ENCODE peak calls at places on chromosomes 13 and 19, in five cellular contexts. One of them, this sample, is unnamed.

GRCh38 chr19:49870309-49870901 is 3.0 kb upstream of the PNKP start:
- DNase-seq in mammary epithelial cell: no peak
- DNase-seq in MCF 10A: no peak
- DNase-seq in tibial nerve: no peak
- DNase-seq in heart left ventricle: no peak
- DNase-seq in this sample: no peak

GRCh38 chr13:73874460-73874859 is 259.7 kb downstream of the KLF12 start:
- DNase-seq in mammary epithelial cell: no peak
- DNase-seq in MCF 10A: no peak
- DNase-seq in tibial nerve: no peak
- DNase-seq in heart left ventricle: no peak
- DNase-seq in this sample: no peak

GRCh38 chr13:50412046-50412617 is 396.9 kb downstream of the KCNRG start:
- DNase-seq in mammary epithelial cell: no peak
- DNase-seq in MCF 10A: no peak
- DNase-seq in tibial nerve: no peak
- DNase-seq in heart left ventricle: no peak
- DNase-seq in this sample: no peak

GRCh38 chr13:40141859-40142555 is 486.5 kb downstream of the COG6 start:
- DNase-seq in mammary epithelial cell: no peak
- DNase-seq in MCF 10A: peak; percentile 59
- DNase-seq in tibial nerve: no peak
- DNase-seq in heart left ventricle: no peak
- DNase-seq in this sample: no peak

GRCh38 chr19:45863840-45864628 is at the start of gene FOXA3:
- DNase-seq in mammary epithelial cell: no peak
- DNase-seq in MCF 10A: no peak
- DNase-seq in tibial nerve: no peak
- DNase-seq in heart left ventricle: no peak
- DNase-seq in this sample: no peak

GRCh38 chr19:18650468-18651001 is 13.7 kb downstream of the KLHL26 start:
- DNase-seq in mammary epithelial cell: no peak
- DNase-seq in MCF 10A: no peak
- DNase-seq in tibial nerve: peak; percentile 72
- DNase-seq in heart left ventricle: peak; percentile 79
- DNase-seq in this sample: peak; percentile 87

GRCh38 chr13:36057041-36057440 is 74.1 kb downstream of the DCLK1 start:
- DNase-seq in mammary epithelial cell: no peak
- DNase-seq in MCF 10A: peak; percentile 27
- DNase-seq in tibial nerve: no peak
- DNase-seq in heart left ventricle: no peak
- DNase-seq in this sample: no peak

GRCh38 chr13:41259875-41260501 is 3.4 kb downstream of the MTRF1 start:
- DNase-seq in mammary epithelial cell: peak; percentile 87
- DNase-seq in MCF 10A: peak; percentile 26
- DNase-seq in tibial nerve: no peak
- DNase-seq in heart left ventricle: no peak
- DNase-seq in this sample: no peak

GRCh38 chr13:79225487-79226232 is 180.4 kb downstream of the RBM26 start:
- DNase-seq in mammary epithelial cell: peak; percentile 42
- DNase-seq in MCF 10A: peak; percentile 11
- DNase-seq in tibial nerve: no peak
- DNase-seq in heart left ventricle: no peak
- DNase-seq in this sample: no peak

GRCh38 chr13:85825454-85825853 is 26.2 kb upstream of the SLITRK6 start:
- DNase-seq in mammary epithelial cell: no peak
- DNase-seq in MCF 10A: peak; percentile 6
- DNase-seq in tibial nerve: no peak
- DNase-seq in heart left ventricle: no peak
- DNase-seq in this sample: no peak

GRCh38 chr13:90188237-90188636 is 1159.2 kb upstream of the MIR17HG start:
- DNase-seq in mammary epithelial cell: no peak
- DNase-seq in MCF 10A: no peak
- DNase-seq in tibial nerve: no peak
- DNase-seq in heart left ventricle: no peak
- DNase-seq in this sample: no peak

DNA sequence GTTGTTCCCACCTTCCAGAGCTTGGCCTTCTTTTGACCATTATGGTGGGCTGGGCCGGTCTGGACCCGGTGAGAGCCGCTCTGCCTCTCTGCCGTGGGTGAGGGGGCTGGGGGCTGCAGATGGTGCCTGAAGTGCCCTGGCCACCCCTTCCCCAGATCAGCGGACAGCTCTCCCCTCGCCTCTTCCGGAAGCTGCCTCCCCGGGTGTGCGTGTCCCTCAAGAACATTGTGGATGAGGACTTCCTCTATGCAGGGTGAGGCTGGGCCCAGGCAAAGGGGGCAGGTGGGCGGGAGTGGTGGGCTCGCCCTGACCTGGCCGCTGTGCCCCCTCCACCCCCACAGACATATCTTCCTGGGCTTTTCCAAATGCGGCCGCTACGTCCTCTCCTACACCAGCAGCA is 1.9 kb downstream of the DCAF15 start:
- DNase-seq in mammary epithelial cell: no peak
- DNase-seq in MCF 10A: no peak
- DNase-seq in tibial nerve: no peak
- DNase-seq in heart left ventricle: no peak
- DNase-seq in this sample: no peak
- TF ChIP-seq CTCF in mammary epithelial cell: no peak
- TF ChIP-seq CTCF in MCF 10A: no peak
- TF ChIP-seq CTCF in tibial nerve: no peak
- TF ChIP-seq CTCF in heart left ventricle: no peak
- TF ChIP-seq CTCF in this sample: no peak

GRCh38 chr19:12802267-12803106 is 618 bp downstream of the THSD8 start:
- DNase-seq in mammary epithelial cell: no peak
- DNase-seq in MCF 10A: peak; percentile 33
- DNase-seq in tibial nerve: no peak
- DNase-seq in heart left ventricle: peak; percentile 32
- DNase-seq in this sample: no peak

GRCh38 chr19:12799723-12800343 is 1.8 kb downstream of the PRDX2 start:
- DNase-seq in mammary epithelial cell: no peak
- DNase-seq in MCF 10A: no peak
- DNase-seq in tibial nerve: no peak
- DNase-seq in heart left ventricle: no peak
- DNase-seq in this sample: no peak

GRCh38 chr19:12800344-12800732 is 1.3 kb downstream of the PRDX2 start:
- DNase-seq in mammary epithelial cell: no peak
- DNase-seq in MCF 10A: no peak
- DNase-seq in tibial nerve: no peak
- DNase-seq in heart left ventricle: no peak
- DNase-seq in this sample: no peak

GRCh38 chr19:12800873-12801465 is 631 bp downstream of the PRDX2 start:
- DNase-seq in mammary epithelial cell: no peak
- DNase-seq in MCF 10A: no peak
- DNase-seq in tibial nerve: no peak
- DNase-seq in heart left ventricle: peak; percentile 30
- DNase-seq in this sample: no peak

GRCh38 chr19:12801466-12802266 is at the start of the genes PRDX2 and THSD8:
- DNase-seq in mammary epithelial cell: peak; percentile 69
- DNase-seq in MCF 10A: peak; percentile 81
- DNase-seq in tibial nerve: no peak
- DNase-seq in heart left ventricle: peak; percentile 82
- DNase-seq in this sample: peak; percentile 91
- TF ChIP-seq CTCF in mammary epithelial cell: no peak
- TF ChIP-seq CTCF in MCF 10A: no peak
- TF ChIP-seq CTCF in tibial nerve: no peak
- TF ChIP-seq CTCF in heart left ventricle: no peak
- TF ChIP-seq CTCF in this sample: no peak

GRCh38 chr19:34556500-34556899 is 74.9 kb downstream of the WTIP start:
- DNase-seq in mammary epithelial cell: peak; percentile 14
- DNase-seq in MCF 10A: peak; percentile 37
- DNase-seq in tibial nerve: no peak
- DNase-seq in heart left ventricle: no peak
- DNase-seq in this sample: no peak
- TF ChIP-seq CTCF in mammary epithelial cell: peak; percentile 36
- TF ChIP-seq CTCF in MCF 10A: peak; percentile 22
- TF ChIP-seq CTCF in tibial nerve: no peak
- TF ChIP-seq CTCF in heart left ventricle: peak; percentile 61
- TF ChIP-seq CTCF in this sample: peak; percentile 27

GRCh38 chr19:43124360-43124759 is 41.9 kb upstream of the PSG2 start:
- DNase-seq in mammary epithelial cell: no peak
- DNase-seq in MCF 10A: peak; percentile 22
- DNase-seq in tibial nerve: no peak
- DNase-seq in heart left ventricle: no peak
- DNase-seq in this sample: no peak
- TF ChIP-seq CTCF in mammary epithelial cell: peak; percentile 36
- TF ChIP-seq CTCF in MCF 10A: no peak
- TF ChIP-seq CTCF in tibial nerve: no peak
- TF ChIP-seq CTCF in heart left ventricle: no peak
- TF ChIP-seq CTCF in this sample: no peak

DNA sequence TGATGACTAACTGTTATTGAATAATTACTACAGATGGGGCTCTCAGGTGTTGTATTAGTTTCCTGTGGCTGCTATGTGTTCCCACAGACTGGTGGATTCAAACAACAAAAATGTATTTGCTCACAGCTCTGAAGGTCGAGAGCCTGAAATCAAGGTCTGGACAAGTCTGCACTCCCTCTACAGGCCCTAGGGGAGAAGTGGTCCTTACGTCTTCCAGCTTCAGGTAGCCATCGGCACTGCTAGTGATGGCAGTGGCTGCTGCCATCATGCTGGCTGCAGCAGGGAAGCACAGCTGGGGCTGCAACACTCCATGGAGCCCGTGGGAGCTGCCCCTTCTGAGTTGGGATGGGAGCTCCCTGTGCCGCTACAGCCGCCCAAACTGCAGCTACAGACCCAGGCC is 1.9 kb downstream of the TEX26 start:
- DNase-seq in mammary epithelial cell: no peak
- DNase-seq in MCF 10A: no peak
- DNase-seq in tibial nerve: no peak
- DNase-seq in heart left ventricle: no peak
- DNase-seq in this sample: no peak
- TF ChIP-seq CTCF in mammary epithelial cell: no peak
- TF ChIP-seq CTCF in MCF 10A: no peak
- TF ChIP-seq CTCF in tibial nerve: no peak
- TF ChIP-seq CTCF in heart left ventricle: no peak
- TF ChIP-seq CTCF in this sample: no peak

DNA sequence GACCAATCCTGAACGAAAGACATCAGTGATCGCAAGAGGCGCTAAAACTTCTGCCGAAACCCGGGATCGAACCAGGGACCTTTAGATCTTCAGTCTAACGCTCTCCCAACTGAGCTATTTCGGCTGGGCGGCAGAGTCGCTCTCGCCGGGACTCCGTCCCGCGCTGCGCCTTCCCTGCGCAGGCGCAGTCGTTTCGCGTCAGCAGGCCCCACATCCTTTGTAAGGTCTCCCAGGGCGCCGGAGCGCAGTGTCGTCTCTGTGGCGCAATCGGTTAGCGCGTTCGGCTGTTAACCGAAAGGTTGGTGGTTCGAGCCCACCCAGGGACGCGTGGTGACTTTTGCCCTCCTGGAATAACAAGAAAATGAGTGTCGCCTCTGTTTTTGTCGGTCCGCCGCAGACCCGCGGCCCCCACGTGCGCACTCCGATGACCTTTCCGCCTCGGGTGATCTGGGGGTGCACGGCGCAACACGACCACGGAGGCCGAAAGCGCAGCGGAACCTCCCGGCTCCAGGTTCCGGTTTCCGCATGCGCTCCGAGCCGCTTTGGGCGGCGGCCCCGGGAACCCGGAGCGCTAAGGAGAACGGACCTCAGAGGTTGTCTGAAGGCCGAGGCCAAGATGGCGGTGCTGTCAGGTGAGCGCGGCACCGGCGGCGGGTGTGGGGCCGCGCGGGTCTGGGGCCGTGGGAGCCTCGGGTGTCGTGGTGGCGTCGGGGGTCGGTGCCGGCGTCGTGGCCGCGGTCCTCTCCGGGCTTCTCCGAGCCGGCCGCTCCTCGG is at the start of gene NDUFS7:
- DNase-seq in mammary epithelial cell: peak; percentile 88
- DNase-seq in MCF 10A: peak; percentile 85
- DNase-seq in tibial nerve: peak; percentile 82
- DNase-seq in heart left ventricle: peak; percentile 92
- DNase-seq in this sample: peak; percentile 98
- TF ChIP-seq CTCF in mammary epithelial cell: no peak
- TF ChIP-seq CTCF in MCF 10A: no peak
- TF ChIP-seq CTCF in tibial nerve: no peak
- TF ChIP-seq CTCF in heart left ventricle: no peak
- TF ChIP-seq CTCF in this sample: peak; percentile 29

GRCh38 chr13:110434629-110435028 is 126.9 kb downstream of the RAB20 start:
- DNase-seq in mammary epithelial cell: no peak
- DNase-seq in MCF 10A: no peak
- DNase-seq in tibial nerve: no peak
- DNase-seq in heart left ventricle: no peak
- DNase-seq in this sample: no peak
- TF ChIP-seq CTCF in mammary epithelial cell: no peak
- TF ChIP-seq CTCF in MCF 10A: no peak
- TF ChIP-seq CTCF in tibial nerve: no peak
- TF ChIP-seq CTCF in heart left ventricle: no peak
- TF ChIP-seq CTCF in this sample: no peak

GRCh38 chr19:42294471-42295137 is 7.3 kb upstream of the PRR19 start:
- DNase-seq in mammary epithelial cell: no peak
- DNase-seq in MCF 10A: no peak
- DNase-seq in tibial nerve: no peak
- DNase-seq in heart left ventricle: no peak
- DNase-seq in this sample: peak; percentile 83

GRCh38 chr19:42292042-42292960 is 9.6 kb upstream of the PRR19 start:
- DNase-seq in mammary epithelial cell: no peak
- DNase-seq in MCF 10A: no peak
- DNase-seq in tibial nerve: no peak
- DNase-seq in heart left ventricle: no peak
- DNase-seq in this sample: peak; percentile 84

GRCh38 chr19:42293966-42294365 is 8.0 kb upstream of the PRR19 start:
- DNase-seq in mammary epithelial cell: no peak
- DNase-seq in MCF 10A: no peak
- DNase-seq in tibial nerve: no peak
- DNase-seq in heart left ventricle: no peak
- DNase-seq in this sample: no peak

GRCh38 chr19:42292963-42293362 is 9.0 kb upstream of the PRR19 start:
- DNase-seq in mammary epithelial cell: no peak
- DNase-seq in MCF 10A: no peak
- DNase-seq in tibial nerve: no peak
- DNase-seq in heart left ventricle: no peak
- DNase-seq in this sample: no peak

GRCh38 chr19:42293539-42293938 is 8.4 kb upstream of the PRR19 start:
- DNase-seq in mammary epithelial cell: no peak
- DNase-seq in MCF 10A: no peak
- DNase-seq in tibial nerve: no peak
- DNase-seq in heart left ventricle: no peak
- DNase-seq in this sample: no peak
- TF ChIP-seq CTCF in mammary epithelial cell: no peak
- TF ChIP-seq CTCF in MCF 10A: no peak
- TF ChIP-seq CTCF in tibial nerve: no peak
- TF ChIP-seq CTCF in heart left ventricle: no peak
- TF ChIP-seq CTCF in this sample: no peak